ENCODE peak calls at places on chromosome 21, in four cellular contexts. One of them, this sample, is unnamed.

GRCh38 chr21:14693997-14694396 is 147.9 kb upstream of the SAMSN1 start:
- DNase-seq in PC-3: no peak
- DNase-seq in gastrocnemius medialis: no peak
- DNase-seq in tibial artery: no peak
- DNase-seq in this sample: no peak

GRCh38 chr21:29258626-29259335 is 39.9 kb upstream of the BACH1 start:
- DNase-seq in PC-3: peak; percentile 89
- DNase-seq in gastrocnemius medialis: no peak
- DNase-seq in tibial artery: no peak
- DNase-seq in this sample: no peak

GRCh38 chr21:42025392-42026071 is 15.4 kb upstream of the ZBTB21 start:
- DNase-seq in PC-3: no peak
- DNase-seq in gastrocnemius medialis: no peak
- DNase-seq in tibial artery: no peak
- DNase-seq in this sample: no peak

GRCh38 chr21:36747114-36747814 is 48.3 kb downstream of the SIM2 start:
- DNase-seq in PC-3: no peak
- DNase-seq in gastrocnemius medialis: no peak
- DNase-seq in tibial artery: no peak
- DNase-seq in this sample: no peak

GRCh38 chr21:25862596-25862995 is 127.8 kb downstream of the GABPA start:
- DNase-seq in PC-3: peak; percentile 74
- DNase-seq in gastrocnemius medialis: no peak
- DNase-seq in tibial artery: no peak
- DNase-seq in this sample: no peak

GRCh38 chr21:18449586-18449985 is 46.0 kb upstream of the TMPRSS15 start:
- DNase-seq in PC-3: peak; percentile 21
- DNase-seq in gastrocnemius medialis: no peak
- DNase-seq in tibial artery: no peak
- DNase-seq in this sample: no peak

GRCh38 chr21:39125752-39126485 is 57.3 kb downstream of the PSMG1 start:
- DNase-seq in PC-3: peak; percentile 83
- DNase-seq in gastrocnemius medialis: peak; percentile 46
- DNase-seq in tibial artery: peak; percentile 51
- DNase-seq in this sample: peak; percentile 67

GRCh38 chr21:33751120-33751519 is 108.8 kb downstream of the ITSN1 start:
- DNase-seq in PC-3: no peak
- DNase-seq in gastrocnemius medialis: no peak
- DNase-seq in tibial artery: no peak
- DNase-seq in this sample: no peak

GRCh38 chr21:37546299-37546908 is 179.8 kb downstream of the DYRK1A start:
- DNase-seq in PC-3: no peak
- DNase-seq in gastrocnemius medialis: no peak
- DNase-seq in tibial artery: no peak
- DNase-seq in this sample: no peak

GRCh38 chr21:35400233-35400939 is 351.3 kb upstream of the RUNX1 start:
- DNase-seq in PC-3: peak; percentile 90
- DNase-seq in gastrocnemius medialis: no peak
- DNase-seq in tibial artery: no peak
- DNase-seq in this sample: peak; percentile 11

DNA sequence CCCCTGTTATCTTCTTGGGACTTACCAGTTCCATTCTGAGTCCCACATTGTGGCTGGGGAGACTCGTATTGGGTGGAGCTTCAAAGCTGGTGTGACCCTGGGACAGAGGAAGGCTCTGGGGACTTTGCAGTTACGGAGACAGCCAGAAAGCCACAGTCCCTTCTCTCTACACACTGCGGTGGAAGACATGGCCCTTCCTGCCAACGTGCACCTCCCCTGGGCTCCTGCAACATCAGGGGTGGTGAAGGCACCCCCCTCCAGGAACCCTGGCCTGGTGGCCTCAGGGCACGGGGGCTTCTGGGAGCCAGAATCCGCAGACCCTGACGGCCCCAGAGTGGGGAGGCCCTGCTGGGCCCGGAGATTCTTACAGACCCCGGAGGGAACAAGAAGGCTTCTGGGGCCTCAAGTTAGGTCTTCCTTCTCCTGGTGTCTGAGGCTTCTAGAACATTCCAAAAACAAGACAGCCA is 113.0 kb downstream of the SIK1 start:
- DNase-seq in PC-3: no peak
- DNase-seq in gastrocnemius medialis: no peak
- DNase-seq in tibial artery: no peak
- DNase-seq in this sample: no peak
- H3K4me1 ChIP-seq in PC-3: peaks cover 2% of the 10 kb centered on the region
- H3K4me1 ChIP-seq in gastrocnemius medialis: no peaks in the 10 kb centered on the region
- H3K4me1 ChIP-seq in tibial artery: no peaks in the 10 kb centered on the region
- H3K4me1 ChIP-seq in this sample: no peaks in the 10 kb centered on the region

GRCh38 chr21:45595574-45596295 is 47.8 kb upstream of the PCBP3 start:
- DNase-seq in PC-3: no peak
- DNase-seq in gastrocnemius medialis: no peak
- DNase-seq in tibial artery: no peak
- DNase-seq in this sample: no peak
- TF ChIP-seq CTCF in PC-3: no peak
- TF ChIP-seq CTCF in gastrocnemius medialis: no peak
- TF ChIP-seq CTCF in tibial artery: no peak
- TF ChIP-seq CTCF in this sample: no peak

DNA sequence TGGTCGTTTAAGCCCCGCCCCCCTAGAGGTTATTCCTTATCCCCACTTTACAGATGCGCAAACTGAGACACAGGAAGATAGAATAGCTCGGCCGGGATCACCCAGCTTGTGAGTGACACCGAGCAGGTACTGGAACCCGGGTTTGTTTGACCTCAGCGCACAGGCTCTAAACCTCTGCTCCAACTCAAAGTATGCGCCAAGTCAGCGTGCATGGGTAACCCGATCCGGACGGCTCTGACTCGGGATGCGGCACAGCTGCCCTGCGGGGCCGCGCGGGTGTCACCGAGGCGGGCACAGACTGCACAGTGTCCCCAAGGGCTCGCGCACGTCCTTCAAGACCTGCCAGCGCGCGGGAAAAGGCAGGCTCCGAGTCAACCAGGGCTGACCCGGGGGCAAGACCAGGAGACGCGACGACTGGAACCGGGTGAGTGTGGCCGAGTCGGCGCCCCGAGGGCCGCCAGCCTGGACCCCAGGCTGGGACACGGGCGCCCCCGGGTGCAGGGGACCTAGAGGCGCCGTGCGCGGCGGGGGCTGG is 102.0 kb upstream of the SOD1 start:
- DNase-seq in PC-3: no peak
- DNase-seq in gastrocnemius medialis: no peak
- DNase-seq in tibial artery: no peak
- DNase-seq in this sample: no peak
- H3K4me3 ChIP-seq in PC-3: peak overlapping the region; percentile 78
- H3K4me3 ChIP-seq in gastrocnemius medialis: no peak overlapping the region
- H3K4me3 ChIP-seq in tibial artery: no peak overlapping the region
- H3K4me3 ChIP-seq in this sample: peak overlapping the region; percentile 69

GRCh38 chr21:43193651-43194302 is 25.0 kb downstream of the CRYAA start:
- DNase-seq in PC-3: peak; percentile 88
- DNase-seq in gastrocnemius medialis: peak; percentile 43
- DNase-seq in tibial artery: no peak
- DNase-seq in this sample: peak; percentile 57

GRCh38 chr21:43195131-43196021 is 26.6 kb downstream of the CRYAA start:
- DNase-seq in PC-3: no peak
- DNase-seq in gastrocnemius medialis: peak; percentile 56
- DNase-seq in tibial artery: no peak
- DNase-seq in this sample: peak; percentile 71

GRCh38 chr21:43198376-43198775 is 29.6 kb downstream of the CRYAA start:
- DNase-seq in PC-3: no peak
- DNase-seq in gastrocnemius medialis: no peak
- DNase-seq in tibial artery: no peak
- DNase-seq in this sample: no peak

GRCh38 chr21:43194303-43195130 is 25.7 kb downstream of the CRYAA start:
- DNase-seq in PC-3: no peak
- DNase-seq in gastrocnemius medialis: peak; percentile 7
- DNase-seq in tibial artery: no peak
- DNase-seq in this sample: no peak

DNA sequence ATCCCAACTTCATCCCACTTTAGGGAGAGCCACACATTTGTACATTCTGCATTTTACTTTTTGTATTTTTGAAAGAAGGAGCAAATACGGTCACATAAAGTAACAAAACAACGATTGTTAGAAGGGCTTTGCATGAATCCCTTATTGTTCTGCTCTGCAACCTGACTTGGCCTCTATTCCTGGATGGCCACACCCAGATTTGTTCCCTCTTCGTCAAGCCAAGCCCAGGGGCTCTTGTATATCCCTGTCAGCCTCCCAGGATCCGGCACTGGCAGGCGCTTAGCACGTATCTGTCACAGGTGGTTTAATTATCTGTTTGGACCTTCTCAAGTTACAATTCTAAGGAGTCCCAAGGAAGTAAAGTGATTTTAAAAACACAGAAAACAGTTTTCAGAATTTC is 28.0 kb downstream of the CRYAA start:
- DNase-seq in PC-3: peak; percentile 75
- DNase-seq in gastrocnemius medialis: peak; percentile 69
- DNase-seq in tibial artery: no peak
- DNase-seq in this sample: no peak
- H3K4me1 ChIP-seq in PC-3: peaks cover 42% of the 10 kb centered on the region
- H3K4me1 ChIP-seq in gastrocnemius medialis: peaks cover 27% of the 10 kb centered on the region
- H3K4me1 ChIP-seq in tibial artery: peaks cover 12% of the 10 kb centered on the region
- H3K4me1 ChIP-seq in this sample: peaks cover 40% of the 10 kb centered on the region

This sample was measured in heart right ventricle.